ENCODE peak calls at places on chromosomes 16 and 17, in six cellular contexts. E, T, A, H, L and I are unnamed samples.

GRCh38 chr17:42459983-42460300 is 1.3 kb downstream of the ATP6V0A1 start:
- DNase-seq in E (no peak), T (no peak), A (peak; percentile 32), H (no peak), L (no peak), I (no peak)

GRCh38 chr17:50147841-50148225 is 2.6 kb downstream of the PPP1R9B start:
- DNase-seq in E (no peak), T (peak; percentile 69), A (peak; percentile 70), H (no peak), L (no peak), I (no peak)

GRCh38 chr16:57826706-57827625 is 24.7 kb upstream of the KIFC3 start:
- DNase-seq in E (no peak), T (peak; percentile 55), A (no peak), H (no peak), L (no peak), I (no peak)

GRCh38 chr16:66207864-66208226 is 158.6 kb upstream of the CDH5 start:
- DNase-seq in E (peak; percentile 50), T (no peak), A (no peak), H (no peak), L (no peak), I (no peak)

GRCh38 chr17:45132569-45133463 is 501 bp upstream of the PLCD3 start:
- DNase-seq in E (peak; percentile 97), T (peak; percentile 87), A (peak; percentile 95), H (no peak), L (peak; percentile 74), I (peak; percentile 89)

GRCh38 chr17:82193520-82194236 is 19.0 kb downstream of the CCDC57 start:
- DNase-seq in E (no peak), T (no peak), A (peak; percentile 8), H (no peak), L (no peak), I (no peak)

GRCh38 chr17:5522476-5522875 is 36.1 kb downstream of the MIS12 start:
- DNase-seq in E (no peak), T (no peak), A (no peak), H (no peak), L (no peak), I (no peak)

GRCh38 chr17:5533486-5534315 is 47.3 kb downstream of the MIS12 start:
- DNase-seq in E (no peak), T (no peak), A (no peak), H (no peak), L (no peak), I (no peak)

GRCh38 chr17:78340183-78340955 is 19.5 kb downstream of the SOCS3 start:
- DNase-seq in E (no peak), T (no peak), A (no peak), H (no peak), L (no peak), I (no peak)

GRCh38 chr17:45228121-45228941 is 6.6 kb downstream of the FMNL1 start:
- DNase-seq in E (no peak), T (no peak), A (no peak), H (no peak), L (no peak), I (no peak)

GRCh38 chr16:1707193-1707790 is 1.3 kb downstream of the MAPK8IP3 start:
- DNase-seq in E (no peak), T (no peak), A (peak; percentile 54), H (no peak), L (no peak), I (no peak)

GRCh38 chr17:9021158-9021984 is at the start of gene NTN1:
- DNase-seq in E (no peak), T (peak; percentile 53), A (peak; percentile 65), H (no peak), L (peak; percentile 39), I (peak; percentile 52)

GRCh38 chr16:86063696-86064405 is 164.9 kb downstream of the IRF8 start:
- DNase-seq in E (no peak), T (no peak), A (no peak), H (no peak), L (no peak), I (no peak)

GRCh38 chr17:661509-661908 is 53.1 kb downstream of the VPS53 start:
- DNase-seq in E (no peak), T (no peak), A (no peak), H (no peak), L (no peak), I (no peak)

GRCh38 chr16:1863681-1864460 is 8.1 kb downstream of the MEIOB start:
- DNase-seq in E (no peak), T (no peak), A (peak; percentile 44), H (no peak), L (no peak), I (no peak)

GRCh38 chr16:47660540-47660939 is 199.4 kb downstream of the PHKB start:
- DNase-seq in E (no peak), T (no peak), A (no peak), H (no peak), L (no peak), I (no peak)

GRCh38 chr17:76276461-76277299 is 11.5 kb downstream of the UBALD2 start:
- DNase-seq in E (no peak), T (no peak), A (peak; percentile 42), H (no peak), L (no peak), I (no peak)

GRCh38 chr16:54093281-54093680 is 193.3 kb downstream of the IRX3 start:
- DNase-seq in E (no peak), T (no peak), A (no peak), H (no peak), L (no peak), I (no peak)

GRCh38 chr17:40884708-40885512 is at the start of gene KRT20:
- DNase-seq in E (no peak), T (no peak), A (no peak), H (no peak), L (no peak), I (no peak)

GRCh38 chr17:7083592-7083991 is 3.5 kb upstream of the CLEC10A start:
- DNase-seq in E (no peak), T (no peak), A (no peak), H (no peak), L (no peak), I (no peak)

GRCh38 chr17:82734987-82735866 is at the start of gene FN3K:
- DNase-seq in E (no peak), T (peak; percentile 90), A (peak; percentile 97), H (no peak), L (peak; percentile 57), I (peak; percentile 74)

GRCh38 chr17:50668025-50668837 is 33.5 kb downstream of the ABCC3 start:
- DNase-seq in E (no peak), T (no peak), A (no peak), H (no peak), L (no peak), I (no peak)

GRCh38 chr16:79154081-79154480 is 446.5 kb downstream of the MAF start:
- DNase-seq in E (no peak), T (no peak), A (no peak), H (no peak), L (no peak), I (no peak)

GRCh38 chr16:19694989-19695388 is 23.0 kb downstream of the KNOP1 start:
- DNase-seq in E (no peak), T (no peak), A (no peak), H (no peak), L (no peak), I (no peak)
- H3K4me3 ChIP-seq in E (no peak overlapping the region), T (no peak overlapping the region), A (no peak overlapping the region), H (no peak overlapping the region), L (no peak overlapping the region), I (no peak overlapping the region)

GRCh38 chr16:49779979-49780378 is 75.9 kb downstream of the ZNF423 start:
- DNase-seq in E (no peak), T (no peak), A (no peak), H (no peak), L (no peak), I (no peak)

GRCh38 chr16:49775581-49775980 is 80.3 kb downstream of the ZNF423 start:
- DNase-seq in E (no peak), T (no peak), A (no peak), H (no peak), L (no peak), I (no peak)

GRCh38 chr16:49780436-49780835 is 75.5 kb downstream of the ZNF423 start:
- DNase-seq in E (no peak), T (no peak), A (no peak), H (no peak), L (no peak), I (no peak)

GRCh38 chr16:49776085-49776501 is 79.8 kb downstream of the ZNF423 start:
- DNase-seq in E (no peak), T (no peak), A (peak; percentile 51), H (no peak), L (no peak), I (no peak)

DNA sequence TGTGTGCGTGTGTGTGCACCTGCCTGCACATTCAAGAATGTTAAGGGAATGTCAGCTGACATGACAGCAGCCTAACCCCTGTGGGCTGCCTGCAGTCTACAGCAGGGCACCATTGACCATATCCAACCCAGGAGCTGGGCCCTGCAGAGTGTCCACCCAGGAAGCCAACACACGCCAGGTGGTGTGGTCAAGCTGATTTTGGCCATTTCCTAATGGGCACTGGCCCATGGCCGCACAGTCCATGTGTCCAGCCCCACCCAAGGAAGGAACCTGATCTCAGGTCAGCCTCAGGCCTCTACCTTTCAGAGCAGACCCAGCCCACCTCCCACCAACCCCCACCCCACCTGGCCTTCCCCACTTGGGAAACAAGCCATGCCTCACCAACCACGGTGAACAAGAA is 77.7 kb downstream of the ZNF423 start:
- DNase-seq in E (no peak), T (no peak), A (no peak), H (no peak), L (no peak), I (no peak)
- TF ChIP-seq EP300 in E (no peak), T (no peak), A (no peak), H (no peak), L (no peak), I (no peak)

GRCh38 chr17:26773189-26774188 is 520.4 kb upstream of the WSB1 start:
- DNase-seq in E (no peak), T (no peak), A (no peak), H (no peak), L (no peak), I (no peak)

GRCh38 chr17:26774291-26775218 is 519.4 kb upstream of the WSB1 start:
- DNase-seq in E (no peak), T (no peak), A (peak; percentile 2), H (no peak), L (no peak), I (no peak)

GRCh38 chr17:26775219-26775822 is 518.6 kb upstream of the WSB1 start:
- DNase-seq in E (no peak), T (no peak), A (no peak), H (no peak), L (no peak), I (no peak)
- H3K27me3 ChIP-seq in E (peaks cover 62% of the 10 kb centered on the region), T (no peaks in the 10 kb centered on the region), A (no peaks in the 10 kb centered on the region), H (no peaks in the 10 kb centered on the region), L (no peaks in the 10 kb centered on the region), I (no peaks in the 10 kb centered on the region)

GRCh38 chr17:47822785-47823184 is 1.2 kb upstream of the OSBPL7 start:
- DNase-seq in E (no peak), T (no peak), A (no peak), H (no peak), L (no peak), I (no peak)

GRCh38 chr17:47820023-47820789 is 1.4 kb downstream of the OSBPL7 start:
- DNase-seq in E (no peak), T (no peak), A (no peak), H (no peak), L (no peak), I (peak; percentile 81)

GRCh38 chr17:47823519-47823918 is 1.9 kb upstream of the OSBPL7 start:
- DNase-seq in E (no peak), T (no peak), A (no peak), H (no peak), L (no peak), I (no peak)

GRCh38 chr17:47821031-47821423 is 567 bp downstream of the OSBPL7 start:
- DNase-seq in E (no peak), T (no peak), A (no peak), H (no peak), L (no peak), I (no peak)

GRCh38 chr17:47821424-47822379 is at the start of gene OSBPL7:
- DNase-seq in E (no peak), T (peak; percentile 78), A (peak; percentile 99), H (peak; percentile 60), L (no peak), I (peak; percentile 81)
- H3K4me3 ChIP-seq in E (peak within 1 kb of the TSS; percentile 58), T (peak within 1 kb of the TSS; percentile 51), A (peak within 1 kb of the TSS; percentile 90), H (peak within 1 kb of the TSS; percentile 42), L (peak within 1 kb of the TSS; percentile 66), I (peak within 1 kb of the TSS; percentile 77)